ENCODE peak calls at places on chromosomes 13 and 19, in nine cellular contexts. Y is activated T-cell treated with anti-CD3 and anti-CD28 coated beads, Interleukin-2, amount 50 U/mL, for 4 hours; A is dermis blood vessel endothelial cell; H is stimulated activated CD8-positive, alpha-beta memory T cell treated with anti-CD3 and anti-CD28 coated beads, Interleukin-7, amount 100 ng/mL, for 4 hours; Z is adipocyte; C is NCI-H1436; B is GM10248; W is right lobe of liver; Q is heart right ventricle. U is an unnamed sample.

GRCh38 chr19:2619076-2619475 is 83.4 kb downstream of the GNG7 start:
- DNase-seq in Y (no peak), A (peak; percentile 19), H (no peak), Z (no peak), C (no peak), B (no peak), W (no peak), Q (no peak), U (no peak)

GRCh38 chr19:54114340-54114826 is 1.1 kb downstream of the TFPT start:
- DNase-seq in Y (no peak), A (peak; percentile 78), H (no peak), Z (peak; percentile 12), C (no peak), B (peak; percentile 67), W (no peak), Q (peak; percentile 54), U (peak; percentile 62)

GRCh38 chr19:55620410-55620809 is 4.0 kb downstream of the ZNF784 start:
- DNase-seq in Y (peak; percentile 34), A (no peak), H (no peak), Z (no peak), C (no peak), B (no peak), W (no peak), Q (no peak), U (no peak)

GRCh38 chr13:35472308-35473008 is 4.0 kb downstream of the MAB21L1 start:
- DNase-seq in Y (no peak), A (no peak), H (no peak), Z (peak; percentile 68), C (no peak), B (no peak), W (no peak), Q (no peak), U (no peak)

GRCh38 chr19:49570997-49571676 is 9.2 kb downstream of the NOSIP start:
- DNase-seq in Y (no peak), A (peak; percentile 36), H (no peak), Z (no peak), C (no peak), B (no peak), W (no peak), Q (no peak), U (no peak)

GRCh38 chr13:109610517-109610916 is 175.9 kb downstream of the IRS2 start:
- DNase-seq in Y (peak; percentile 15), A (no peak), H (no peak), Z (no peak), C (peak; percentile 21), B (peak; percentile 8), W (peak; percentile 59), Q (peak; percentile 23), U (no peak)

GRCh38 chr13:73531014-73531413 is 472.2 kb downstream of the KLF5 start:
- DNase-seq in Y (no peak), A (no peak), H (no peak), Z (no peak), C (no peak), B (no peak), W (no peak), Q (peak; percentile 42), U (no peak)

GRCh38 chr19:28934626-28935025 is 278.3 kb downstream of the UQCRFS1 start:
- DNase-seq in Y (no peak), A (no peak), H (no peak), Z (peak; percentile 30), C (no peak), B (no peak), W (no peak), Q (no peak), U (no peak)

GRCh38 chr19:39448271-39448670 is 2.9 kb downstream of the SUPT5H start:
- DNase-seq in Y (no peak), A (no peak), H (no peak), Z (peak; percentile 30), C (no peak), B (peak; percentile 67), W (no peak), Q (no peak), U (no peak)

GRCh38 chr19:39428309-39429112 is 7.2 kb downstream of the RPS16 start:
- DNase-seq in Y (no peak), A (peak; percentile 88), H (no peak), Z (peak; percentile 90), C (no peak), B (no peak), W (no peak), Q (peak; percentile 84), U (peak; percentile 72)